ENCODE peak calls at places on chromosomes 12 and 14, in four cellular contexts. One of them, this sample, is unnamed.

GRCh38 chr14:49865431-49865859 is 12.9 kb upstream of the NEMF start:
- DNase-seq in GM13977: no peak
- DNase-seq in uterus: peak
- DNase-seq in HCT116: no peak
- DNase-seq in this sample: peak

GRCh38 chr14:78927261-78927660 is 757.1 kb downstream of the NRXN3 start:
- DNase-seq in GM13977: no peak
- DNase-seq in uterus: no peak
- DNase-seq in HCT116: no peak
- DNase-seq in this sample: no peak

GRCh38 chr14:51236314-51236713 is 3.7 kb upstream of the TMX1 start:
- DNase-seq in GM13977: no peak
- DNase-seq in uterus: no peak
- DNase-seq in HCT116: no peak
- DNase-seq in this sample: no peak

GRCh38 chr14:33515441-33515840 is 435.4 kb downstream of the EGLN3 start:
- DNase-seq in GM13977: no peak
- DNase-seq in uterus: no peak
- DNase-seq in HCT116: no peak
- DNase-seq in this sample: no peak

GRCh38 chr12:5746020-5746419 is 199.0 kb downstream of the ANO2 start:
- DNase-seq in GM13977: no peak
- DNase-seq in uterus: no peak
- DNase-seq in HCT116: no peak
- DNase-seq in this sample: no peak

GRCh38 chr14:92968291-92969020 is 45.5 kb downstream of the CHGA start:
- DNase-seq in GM13977: no peak
- DNase-seq in uterus: no peak
- DNase-seq in HCT116: no peak
- DNase-seq in this sample: no peak

GRCh38 chr12:133129368-133130037 is 571 bp downstream of the ZNF891 start:
- DNase-seq in GM13977: peak
- DNase-seq in uterus: no peak
- DNase-seq in HCT116: no peak
- DNase-seq in this sample: no peak

GRCh38 chr12:84813780-84814663 is 98.6 kb downstream of the SLC6A15 start:
- DNase-seq in GM13977: no peak
- DNase-seq in uterus: no peak
- DNase-seq in HCT116: no peak
- DNase-seq in this sample: no peak

GRCh38 chr12:53698948-53699672 is 23.2 kb upstream of the ATP5MC2 start:
- DNase-seq in GM13977: no peak
- DNase-seq in uterus: no peak
- DNase-seq in HCT116: no peak
- DNase-seq in this sample: no peak

GRCh38 chr12:53696285-53696654 is 20.4 kb upstream of the ATP5MC2 start:
- DNase-seq in GM13977: peak
- DNase-seq in uterus: no peak
- DNase-seq in HCT116: peak
- DNase-seq in this sample: no peak

GRCh38 chr12:53694746-53695145 is 18.9 kb upstream of the ATP5MC2 start:
- DNase-seq in GM13977: no peak
- DNase-seq in uterus: no peak
- DNase-seq in HCT116: no peak
- DNase-seq in this sample: no peak

GRCh38 chr12:53696655-53697321 is 20.9 kb upstream of the ATP5MC2 start:
- DNase-seq in GM13977: no peak
- DNase-seq in uterus: no peak
- DNase-seq in HCT116: no peak
- DNase-seq in this sample: no peak

DNA sequence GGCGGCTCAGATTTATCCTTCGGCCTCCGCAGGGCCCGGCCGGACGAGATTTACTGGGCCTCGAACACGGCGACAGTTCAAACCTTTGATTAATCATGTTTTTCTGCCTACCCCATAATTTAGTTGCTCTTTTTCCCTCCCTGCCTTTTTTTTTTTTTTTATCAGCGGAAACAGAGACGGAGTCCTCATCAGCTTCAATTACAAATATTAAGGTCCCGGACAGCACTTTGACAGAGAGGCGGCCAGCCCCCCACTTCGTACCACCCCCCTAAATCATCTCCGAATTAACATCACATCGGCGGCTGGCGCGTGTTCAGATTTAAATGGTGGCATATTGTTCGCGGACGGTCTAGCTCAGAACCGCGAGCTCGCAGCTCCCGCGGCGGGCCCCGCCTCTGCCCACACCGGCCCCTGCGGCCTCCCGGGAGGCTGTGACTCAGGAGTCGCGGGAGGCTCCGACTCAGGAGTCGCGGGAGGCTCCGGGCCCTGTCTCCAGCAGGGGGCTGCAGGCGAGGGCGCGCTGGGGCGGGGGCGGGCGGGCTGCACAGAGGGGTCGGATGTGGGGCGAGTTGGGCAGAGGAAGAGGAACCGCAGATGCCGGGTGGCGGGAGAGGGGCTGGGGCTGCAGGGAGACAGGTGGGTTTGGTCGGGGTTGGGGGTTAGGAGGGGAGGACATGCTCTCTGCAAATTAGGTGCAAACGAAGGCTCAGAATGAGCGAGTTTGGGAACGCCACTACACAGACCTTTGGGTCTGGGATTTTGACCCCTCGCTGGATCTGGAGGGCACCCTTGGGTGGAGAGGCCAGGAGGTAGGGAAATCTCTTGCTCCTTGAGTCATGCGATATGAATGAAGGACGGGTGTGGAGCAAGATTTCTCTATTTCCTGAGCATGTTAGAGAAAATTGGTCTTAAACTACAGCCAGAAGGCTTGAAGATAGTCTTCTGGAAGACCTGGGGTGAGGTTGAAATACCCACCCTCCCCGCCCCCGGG is 19.6 kb upstream of the ATP5MC2 start:
- DNase-seq in GM13977: no peak
- DNase-seq in uterus: no peak
- DNase-seq in HCT116: peak
- DNase-seq in this sample: no peak
- TF ChIP-seq CTCF in GM13977: no peak
- TF ChIP-seq CTCF in uterus: no peak
- TF ChIP-seq CTCF in HCT116: peak
- TF ChIP-seq CTCF in this sample: no peak

DNA sequence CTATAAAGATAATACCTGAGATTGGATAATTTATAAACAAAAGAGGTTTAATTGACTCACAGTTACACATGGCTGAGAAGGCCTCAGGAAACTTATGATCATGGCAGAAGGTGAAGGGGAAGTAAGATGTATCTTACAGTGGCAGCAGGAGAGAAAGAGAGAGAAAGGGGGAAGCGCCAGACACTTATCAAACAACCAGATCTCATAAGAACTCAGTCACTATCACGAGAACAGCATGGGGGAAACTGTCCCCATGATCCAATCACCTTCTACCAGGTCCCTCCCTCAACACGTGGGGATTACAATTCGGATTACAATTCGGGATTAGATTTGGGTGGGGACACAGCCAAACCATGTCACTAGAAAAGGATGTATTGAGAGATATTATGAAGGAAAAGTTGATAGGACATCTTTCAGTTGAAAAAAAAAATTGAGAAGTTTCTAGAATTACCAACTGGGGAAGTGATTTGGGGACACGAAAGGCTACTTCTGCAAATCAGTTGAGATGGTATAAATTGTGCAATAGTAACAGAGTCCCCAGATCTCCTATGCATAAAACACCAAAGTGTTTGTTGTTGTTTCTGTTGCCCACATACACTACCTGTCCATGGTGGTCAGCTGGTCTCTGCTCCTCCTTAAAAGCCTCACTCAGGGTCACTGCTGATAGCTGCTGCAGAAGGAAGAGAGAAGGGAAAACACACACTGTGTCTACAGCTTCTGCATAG is 465.4 kb downstream of the PDZRN4 start:
- DNase-seq in GM13977: no peak
- DNase-seq in uterus: no peak
- DNase-seq in HCT116: no peak
- DNase-seq in this sample: no peak
- TF ChIP-seq CTCF in GM13977: no peak
- TF ChIP-seq CTCF in uterus: no peak
- TF ChIP-seq CTCF in HCT116: no peak
- TF ChIP-seq CTCF in this sample: no peak

GRCh38 chr12:121837680-121838079 is 21.0 kb downstream of the HPD start:
- DNase-seq in GM13977: no peak
- DNase-seq in uterus: no peak
- DNase-seq in HCT116: no peak
- DNase-seq in this sample: no peak
- TF ChIP-seq CTCF in GM13977: no peak
- TF ChIP-seq CTCF in uterus: no peak
- TF ChIP-seq CTCF in HCT116: no peak
- TF ChIP-seq CTCF in this sample: no peak

GRCh38 chr14:91417983-91418386 is 365 bp upstream of the CCDC88C start:
- DNase-seq in GM13977: no peak
- DNase-seq in uterus: no peak
- DNase-seq in HCT116: peak
- DNase-seq in this sample: no peak

GRCh38 chr14:91416744-91417133 is 881 bp downstream of the CCDC88C start:
- DNase-seq in GM13977: no peak
- DNase-seq in uterus: no peak
- DNase-seq in HCT116: no peak
- DNase-seq in this sample: no peak

GRCh38 chr14:91418387-91419043 is 895 bp upstream of the CCDC88C start:
- DNase-seq in GM13977: peak
- DNase-seq in uterus: peak
- DNase-seq in HCT116: peak
- DNase-seq in this sample: peak

GRCh38 chr14:91415794-91416743 is 1.6 kb downstream of the CCDC88C start:
- DNase-seq in GM13977: peak
- DNase-seq in uterus: no peak
- DNase-seq in HCT116: no peak
- DNase-seq in this sample: no peak

GRCh38 chr14:91417134-91417982 is at the start of gene CCDC88C:
- DNase-seq in GM13977: peak
- DNase-seq in uterus: peak
- DNase-seq in HCT116: peak
- DNase-seq in this sample: no peak
- TF ChIP-seq CTCF in GM13977: peak
- TF ChIP-seq CTCF in uterus: no peak
- TF ChIP-seq CTCF in HCT116: no peak
- TF ChIP-seq CTCF in this sample: no peak

GRCh38 chr14:37116933-37117844 is 55.2 kb downstream of the SLC25A21 start:
- DNase-seq in GM13977: no peak
- DNase-seq in uterus: no peak
- DNase-seq in HCT116: peak
- DNase-seq in this sample: no peak
- TF ChIP-seq CTCF in GM13977: no peak
- TF ChIP-seq CTCF in uterus: no peak
- TF ChIP-seq CTCF in HCT116: peak
- TF ChIP-seq CTCF in this sample: no peak

GRCh38 chr12:58405363-58405762 is 464.0 kb downstream of the ATP23 start:
- DNase-seq in GM13977: no peak
- DNase-seq in uterus: no peak
- DNase-seq in HCT116: no peak
- DNase-seq in this sample: no peak
- TF ChIP-seq CTCF in GM13977: no peak
- TF ChIP-seq CTCF in uterus: no peak
- TF ChIP-seq CTCF in HCT116: no peak
- TF ChIP-seq CTCF in this sample: no peak

DNA sequence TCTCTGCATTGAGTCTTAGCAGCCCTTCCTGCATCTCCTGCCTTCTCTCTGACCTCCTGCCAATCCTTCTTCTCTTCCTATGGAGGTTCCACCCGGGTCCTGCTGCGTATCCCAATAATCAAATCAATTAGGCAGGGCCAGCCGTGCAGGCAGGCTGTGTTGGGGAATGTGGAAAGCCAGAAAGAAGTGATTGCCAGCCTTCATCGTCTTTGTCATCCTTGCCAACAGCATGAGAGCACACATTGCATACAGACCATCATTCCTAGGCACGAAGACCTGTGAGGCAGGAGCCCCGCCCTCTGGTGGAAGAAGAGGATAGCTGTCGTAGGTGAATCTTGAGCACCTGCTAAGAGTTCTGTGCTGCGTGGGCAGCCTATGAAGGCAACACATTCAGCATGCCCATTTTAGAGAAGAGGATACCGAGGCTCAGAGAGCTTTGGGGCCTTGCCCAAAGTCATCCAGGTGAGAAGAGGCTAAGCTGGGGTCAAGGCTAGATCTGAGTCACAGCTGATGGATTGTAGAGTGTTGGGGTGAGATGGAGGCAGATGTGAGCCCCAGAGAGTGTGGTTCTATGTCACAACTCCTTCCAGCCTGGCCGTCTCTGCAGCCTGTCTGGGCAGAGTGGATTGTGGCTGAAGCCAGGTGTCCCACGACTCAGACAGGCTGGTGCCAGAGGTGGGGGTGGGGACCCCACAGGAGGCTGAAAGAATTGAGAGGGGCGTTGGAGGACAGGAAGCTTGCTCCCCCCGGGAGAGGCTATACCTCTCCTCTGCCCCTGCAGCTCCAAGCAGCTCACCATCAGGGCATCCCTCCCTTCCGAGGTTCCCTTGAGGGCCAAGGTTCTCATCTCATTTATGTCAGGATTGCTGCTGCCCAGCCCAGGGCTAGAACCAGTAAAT is 12.7 kb downstream of the C14orf132 start:
- DNase-seq in GM13977: peak
- DNase-seq in uterus: no peak
- DNase-seq in HCT116: peak
- DNase-seq in this sample: no peak
- TF ChIP-seq CTCF in GM13977: peak
- TF ChIP-seq CTCF in uterus: no peak
- TF ChIP-seq CTCF in HCT116: peak
- TF ChIP-seq CTCF in this sample: no peak

This sample was measured in omental fat pad.